ENCODE peak calls at places on chromosomes 11 and 22, in nine cellular contexts. I, C, J, D, E, M, W, O and R are unnamed samples.

GRCh38 chr22:38924197-38924952 is 33.0 kb upstream of the APOBEC3A start:
- DNase-seq in W (peak), I (peak), O (peak), M (peak), D (peak), E (peak), C (peak), J (no peak), R (peak)

GRCh38 chr11:13502492-13502891 is 6.7 kb upstream of the PTH start:
- DNase-seq in J (no peak), C (no peak), I (no peak), D (no peak), M (no peak), O (no peak), W (no peak), E (no peak), R (no peak)

GRCh38 chr22:36900225-36900624 is 13.2 kb upstream of the CSF2RB start:
- DNase-seq in J (no peak), C (no peak), O (no peak), I (no peak), D (no peak), W (no peak), E (no peak), M (no peak), R (no peak)

GRCh38 chr11:21769188-21769587 is 423.7 kb upstream of the ANO5 start:
- DNase-seq in I (no peak), C (no peak), E (no peak), D (no peak), W (no peak), M (no peak), J (no peak), O (no peak), R (no peak)

GRCh38 chr11:109644158-109644557 is 222.2 kb downstream of the C11orf87 start:
- DNase-seq in D (peak), O (no peak), J (no peak), I (peak), W (no peak), C (peak), E (no peak), M (no peak), R (no peak)

GRCh38 chr22:50731811-50732624 is 6.0 kb upstream of the ACR start:
- DNase-seq in M (peak), C (peak), I (peak), W (no peak), O (peak), D (peak), J (peak), E (no peak), R (peak)

GRCh38 chr22:43811777-43812148 is 342 bp downstream of the EFCAB6 start:
- DNase-seq in M (no peak), E (no peak), I (no peak), W (no peak), D (peak), O (no peak), J (no peak), C (no peak), R (no peak)

GRCh38 chr22:34055525-34056200 is 135.4 kb upstream of the LARGE1 start:
- DNase-seq in J (no peak), O (no peak), E (no peak), C (peak), M (peak), I (peak), W (no peak), D (no peak), R (no peak)

GRCh38 chr22:43060213-43060612 is 29.0 kb downstream of the TTLL1 start:
- DNase-seq in D (peak), J (peak), C (no peak), M (no peak), O (no peak), W (no peak), E (no peak), I (peak), R (no peak)

GRCh38 chr22:23774114-23774921 is 1.7 kb downstream of the MMP11 start:
- DNase-seq in M (no peak), J (no peak), C (no peak), D (no peak), O (no peak), W (no peak), I (no peak), E (no peak), R (no peak)